ENCODE peak calls at places on chromosomes 1 and 21, in ten cellular contexts. One of them, this sample, is unnamed. For H3K4me1, the result is how much of the 10 kb centered on the place peaks cover.

GRCh38 chr21:38352536-38353219 is 95.9 kb downstream of the KCNJ15 start:
- DNase-seq in vagina: peak
- DNase-seq in pancreas: peak
- DNase-seq in body of pancreas: peak
- DNase-seq in neural progenitor cell: peak
- DNase-seq in OCI-LY7: no peak
- DNase-seq in uterus: peak
- DNase-seq in tibial nerve: peak
- DNase-seq in PC-3: peak
- DNase-seq in cardiac muscle cell: peak
- DNase-seq in this sample: peak

GRCh38 chr1:212366901-212367300 is 47.8 kb downstream of the PACC1 start:
- DNase-seq in vagina: no peak
- DNase-seq in pancreas: no peak
- DNase-seq in body of pancreas: no peak
- DNase-seq in neural progenitor cell: no peak
- DNase-seq in OCI-LY7: no peak
- DNase-seq in uterus: no peak
- DNase-seq in tibial nerve: no peak
- DNase-seq in PC-3: peak
- DNase-seq in cardiac muscle cell: peak
- DNase-seq in this sample: no peak

GRCh38 chr21:39650306-39650705 is 37.6 kb downstream of the B3GALT5 start:
- DNase-seq in vagina: no peak
- DNase-seq in pancreas: no peak
- DNase-seq in body of pancreas: no peak
- DNase-seq in neural progenitor cell: no peak
- DNase-seq in OCI-LY7: no peak
- DNase-seq in uterus: no peak
- DNase-seq in tibial nerve: no peak
- DNase-seq in PC-3: no peak
- DNase-seq in cardiac muscle cell: no peak
- DNase-seq in this sample: no peak

GRCh38 chr1:6776895-6777294 is 8.4 kb upstream of the CAMTA1 start:
- DNase-seq in vagina: peak
- DNase-seq in pancreas: no peak
- DNase-seq in body of pancreas: no peak
- DNase-seq in neural progenitor cell: no peak
- DNase-seq in OCI-LY7: peak
- DNase-seq in uterus: no peak
- DNase-seq in tibial nerve: no peak
- DNase-seq in PC-3: no peak
- DNase-seq in cardiac muscle cell: no peak
- DNase-seq in this sample: no peak

GRCh38 chr1:7350804-7351203 is 420.3 kb upstream of the VAMP3 start:
- DNase-seq in vagina: no peak
- DNase-seq in pancreas: no peak
- DNase-seq in body of pancreas: no peak
- DNase-seq in neural progenitor cell: no peak
- DNase-seq in OCI-LY7: no peak
- DNase-seq in uterus: no peak
- DNase-seq in tibial nerve: no peak
- DNase-seq in PC-3: no peak
- DNase-seq in cardiac muscle cell: no peak
- DNase-seq in this sample: no peak

GRCh38 chr1:66422804-66423203 is 111.1 kb upstream of the SGIP1 start:
- DNase-seq in vagina: no peak
- DNase-seq in pancreas: no peak
- DNase-seq in body of pancreas: no peak
- DNase-seq in neural progenitor cell: no peak
- DNase-seq in OCI-LY7: no peak
- DNase-seq in uterus: no peak
- DNase-seq in tibial nerve: no peak
- DNase-seq in PC-3: no peak
- DNase-seq in cardiac muscle cell: no peak
- DNase-seq in this sample: no peak

GRCh38 chr1:25989440-25989839 is 8.4 kb downstream of the PAFAH2 start:
- DNase-seq in vagina: no peak
- DNase-seq in pancreas: no peak
- DNase-seq in body of pancreas: no peak
- DNase-seq in neural progenitor cell: no peak
- DNase-seq in OCI-LY7: no peak
- DNase-seq in uterus: no peak
- DNase-seq in tibial nerve: no peak
- DNase-seq in PC-3: no peak
- DNase-seq in cardiac muscle cell: no peak
- DNase-seq in this sample: no peak

GRCh38 chr1:212124891-212125582 is 89.5 kb downstream of the DTL start:
- DNase-seq in vagina: no peak
- DNase-seq in pancreas: no peak
- DNase-seq in body of pancreas: no peak
- DNase-seq in neural progenitor cell: no peak
- DNase-seq in OCI-LY7: no peak
- DNase-seq in uterus: no peak
- DNase-seq in tibial nerve: no peak
- DNase-seq in PC-3: no peak
- DNase-seq in cardiac muscle cell: no peak
- DNase-seq in this sample: peak

GRCh38 chr21:26686278-26686677 is 113.2 kb upstream of the CYYR1 start:
- DNase-seq in vagina: no peak
- DNase-seq in pancreas: no peak
- DNase-seq in body of pancreas: no peak
- DNase-seq in neural progenitor cell: no peak
- DNase-seq in OCI-LY7: peak
- DNase-seq in uterus: no peak
- DNase-seq in tibial nerve: no peak
- DNase-seq in PC-3: peak
- DNase-seq in cardiac muscle cell: peak
- DNase-seq in this sample: no peak

GRCh38 chr21:17139696-17140095 is 373.1 kb upstream of the CXADR start:
- DNase-seq in vagina: no peak
- DNase-seq in pancreas: no peak
- DNase-seq in body of pancreas: no peak
- DNase-seq in neural progenitor cell: no peak
- DNase-seq in OCI-LY7: no peak
- DNase-seq in uterus: no peak
- DNase-seq in tibial nerve: no peak
- DNase-seq in PC-3: no peak
- DNase-seq in cardiac muscle cell: peak
- DNase-seq in this sample: no peak

GRCh38 chr1:200112308-200112707 is 84.8 kb downstream of the NR5A2 start:
- DNase-seq in vagina: no peak
- DNase-seq in pancreas: no peak
- DNase-seq in body of pancreas: no peak
- DNase-seq in neural progenitor cell: no peak
- DNase-seq in OCI-LY7: no peak
- DNase-seq in uterus: no peak
- DNase-seq in tibial nerve: no peak
- DNase-seq in PC-3: no peak
- DNase-seq in cardiac muscle cell: no peak
- DNase-seq in this sample: no peak

GRCh38 chr1:227065311-227065710 is 125.2 kb downstream of the COQ8A start:
- DNase-seq in vagina: no peak
- DNase-seq in pancreas: no peak
- DNase-seq in body of pancreas: no peak
- DNase-seq in neural progenitor cell: no peak
- DNase-seq in OCI-LY7: no peak
- DNase-seq in uterus: no peak
- DNase-seq in tibial nerve: no peak
- DNase-seq in PC-3: no peak
- DNase-seq in cardiac muscle cell: no peak
- DNase-seq in this sample: no peak

GRCh38 chr1:23801338-23801748 is 789 bp upstream of the GALE start:
- DNase-seq in vagina: no peak
- DNase-seq in pancreas: peak
- DNase-seq in body of pancreas: peak
- DNase-seq in neural progenitor cell: no peak
- DNase-seq in OCI-LY7: no peak
- DNase-seq in uterus: no peak
- DNase-seq in tibial nerve: no peak
- DNase-seq in PC-3: peak
- DNase-seq in cardiac muscle cell: no peak
- DNase-seq in this sample: no peak

GRCh38 chr1:119702384-119702783 is 9.3 kb upstream of the PHGDH start:
- DNase-seq in vagina: no peak
- DNase-seq in pancreas: no peak
- DNase-seq in body of pancreas: no peak
- DNase-seq in neural progenitor cell: no peak
- DNase-seq in OCI-LY7: no peak
- DNase-seq in uterus: no peak
- DNase-seq in tibial nerve: no peak
- DNase-seq in PC-3: peak
- DNase-seq in cardiac muscle cell: peak
- DNase-seq in this sample: no peak

GRCh38 chr1:58575831-58576726 is 973 bp downstream of the TACSTD2 start:
- DNase-seq in vagina: no peak
- DNase-seq in pancreas: peak
- DNase-seq in body of pancreas: peak
- DNase-seq in neural progenitor cell: no peak
- DNase-seq in OCI-LY7: no peak
- DNase-seq in uterus: no peak
- DNase-seq in tibial nerve: no peak
- DNase-seq in PC-3: peak
- DNase-seq in cardiac muscle cell: no peak
- DNase-seq in this sample: no peak
- H3K4me3 ChIP-seq in vagina: peak
- H3K4me3 ChIP-seq in pancreas: peak
- H3K4me3 ChIP-seq in body of pancreas: peak
- H3K4me3 ChIP-seq in neural progenitor cell: no peak
- H3K4me3 ChIP-seq in OCI-LY7: no peak
- H3K4me3 ChIP-seq in uterus: peak
- H3K4me3 ChIP-seq in tibial nerve: peak
- H3K4me3 ChIP-seq in PC-3: peak
- H3K4me3 ChIP-seq in cardiac muscle cell: no peak
- H3K4me3 ChIP-seq in this sample: no peak

GRCh38 chr1:162561616-162562451 is at the start of gene UAP1:
- DNase-seq in vagina: no peak
- DNase-seq in pancreas: no peak
- DNase-seq in body of pancreas: no peak
- DNase-seq in neural progenitor cell: no peak
- DNase-seq in OCI-LY7: peak
- DNase-seq in uterus: peak
- DNase-seq in tibial nerve: no peak
- DNase-seq in PC-3: no peak
- DNase-seq in cardiac muscle cell: peak
- DNase-seq in this sample: no peak
- H3K27ac ChIP-seq in vagina: peak
- H3K27ac ChIP-seq in pancreas: peak
- H3K27ac ChIP-seq in body of pancreas: peak
- H3K27ac ChIP-seq in neural progenitor cell: no peak
- H3K27ac ChIP-seq in OCI-LY7: no peak
- H3K27ac ChIP-seq in uterus: peak
- H3K27ac ChIP-seq in tibial nerve: peak
- H3K27ac ChIP-seq in PC-3: peak
- H3K27ac ChIP-seq in cardiac muscle cell: peak
- H3K27ac ChIP-seq in this sample: peak

GRCh38 chr1:206465951-206466350 is 4.3 kb upstream of the IKBKE start:
- DNase-seq in vagina: no peak
- DNase-seq in pancreas: no peak
- DNase-seq in body of pancreas: no peak
- DNase-seq in neural progenitor cell: no peak
- DNase-seq in OCI-LY7: no peak
- DNase-seq in uterus: no peak
- DNase-seq in tibial nerve: no peak
- DNase-seq in PC-3: no peak
- DNase-seq in cardiac muscle cell: no peak
- DNase-seq in this sample: no peak

GRCh38 chr1:206467915-206468314 is 2.4 kb upstream of the IKBKE start:
- DNase-seq in vagina: no peak
- DNase-seq in pancreas: no peak
- DNase-seq in body of pancreas: no peak
- DNase-seq in neural progenitor cell: no peak
- DNase-seq in OCI-LY7: peak
- DNase-seq in uterus: no peak
- DNase-seq in tibial nerve: no peak
- DNase-seq in PC-3: no peak
- DNase-seq in cardiac muscle cell: peak
- DNase-seq in this sample: peak

GRCh38 chr1:206469411-206469932 is 804 bp upstream of the IKBKE start:
- DNase-seq in vagina: no peak
- DNase-seq in pancreas: no peak
- DNase-seq in body of pancreas: no peak
- DNase-seq in neural progenitor cell: no peak
- DNase-seq in OCI-LY7: peak
- DNase-seq in uterus: no peak
- DNase-seq in tibial nerve: no peak
- DNase-seq in PC-3: peak
- DNase-seq in cardiac muscle cell: no peak
- DNase-seq in this sample: no peak

GRCh38 chr1:206468571-206468970 is 1.7 kb upstream of the IKBKE start:
- DNase-seq in vagina: no peak
- DNase-seq in pancreas: no peak
- DNase-seq in body of pancreas: no peak
- DNase-seq in neural progenitor cell: no peak
- DNase-seq in OCI-LY7: peak
- DNase-seq in uterus: no peak
- DNase-seq in tibial nerve: no peak
- DNase-seq in PC-3: peak
- DNase-seq in cardiac muscle cell: no peak
- DNase-seq in this sample: no peak

DNA sequence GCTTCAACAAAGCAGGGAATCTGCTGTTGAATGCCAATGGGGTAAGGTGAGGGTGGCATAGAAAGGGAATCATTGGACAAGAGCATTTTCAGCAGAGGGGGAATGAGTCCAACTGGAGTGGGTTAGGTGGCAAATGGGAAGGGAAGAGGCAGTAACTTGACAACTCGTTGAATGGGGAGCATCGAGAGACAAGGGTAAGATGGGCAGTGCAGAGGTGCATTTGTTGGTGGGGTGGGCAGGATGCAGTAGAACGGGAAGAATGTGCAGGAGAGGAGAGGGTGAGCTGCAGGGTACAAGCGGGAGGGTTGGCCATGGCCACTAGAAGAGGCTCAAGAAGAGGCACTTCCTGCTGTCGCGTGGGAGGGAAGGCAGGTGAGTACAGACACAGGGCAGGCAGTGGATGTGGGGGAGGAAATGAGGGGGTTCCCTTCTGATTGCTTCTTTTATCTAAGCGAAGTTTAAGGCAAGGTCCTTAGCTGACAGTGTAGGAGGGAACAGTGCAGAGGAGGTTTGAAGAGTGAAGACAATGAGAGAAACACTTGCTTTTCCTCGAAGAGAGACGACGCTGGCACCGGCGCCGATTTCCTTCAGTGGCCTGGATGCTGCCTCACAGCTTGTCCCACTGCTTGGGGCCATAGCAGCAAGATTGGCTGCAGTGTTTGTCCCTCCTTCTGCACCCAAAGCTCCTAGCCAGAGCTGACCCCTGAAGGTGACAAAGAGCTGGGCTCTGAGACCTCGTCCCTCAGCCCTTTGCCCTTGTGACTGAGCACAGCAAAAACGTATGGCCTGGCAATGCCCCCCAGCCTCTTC is 3.2 kb upstream of the IKBKE start:
- DNase-seq in vagina: no peak
- DNase-seq in pancreas: no peak
- DNase-seq in body of pancreas: no peak
- DNase-seq in neural progenitor cell: no peak
- DNase-seq in OCI-LY7: no peak
- DNase-seq in uterus: no peak
- DNase-seq in tibial nerve: no peak
- DNase-seq in PC-3: no peak
- DNase-seq in cardiac muscle cell: no peak
- DNase-seq in this sample: no peak
- H3K4me1 ChIP-seq in vagina: under half
- H3K4me1 ChIP-seq in pancreas: under half
- H3K4me1 ChIP-seq in body of pancreas: under half
- H3K4me1 ChIP-seq in neural progenitor cell: under half
- H3K4me1 ChIP-seq in OCI-LY7: under half
- H3K4me1 ChIP-seq in uterus: under half
- H3K4me1 ChIP-seq in tibial nerve: under half
- H3K4me1 ChIP-seq in PC-3: under half
- H3K4me1 ChIP-seq in cardiac muscle cell: under half
- H3K4me1 ChIP-seq in this sample: under half

GRCh38 chr1:73756817-73757216 is 441.2 kb downstream of the LRRIQ3 start:
- DNase-seq in vagina: no peak
- DNase-seq in pancreas: no peak
- DNase-seq in body of pancreas: no peak
- DNase-seq in neural progenitor cell: no peak
- DNase-seq in OCI-LY7: no peak
- DNase-seq in uterus: no peak
- DNase-seq in tibial nerve: no peak
- DNase-seq in PC-3: no peak
- DNase-seq in cardiac muscle cell: no peak
- DNase-seq in this sample: no peak
- H3K4me3 ChIP-seq in vagina: no peak
- H3K4me3 ChIP-seq in pancreas: no peak
- H3K4me3 ChIP-seq in body of pancreas: no peak
- H3K4me3 ChIP-seq in neural progenitor cell: no peak
- H3K4me3 ChIP-seq in OCI-LY7: no peak
- H3K4me3 ChIP-seq in uterus: no peak
- H3K4me3 ChIP-seq in tibial nerve: no peak
- H3K4me3 ChIP-seq in PC-3: no peak
- H3K4me3 ChIP-seq in cardiac muscle cell: no peak
- H3K4me3 ChIP-seq in this sample: no peak

This sample was measured in adrenal gland.